ENCODE peak calls at places on chromosomes 6 and 20, in four cellular contexts. One of them, this sample, is unnamed.
A peak's percentile ranks its signal among the peaks of the same experiment; 100 is the strongest.

GRCh38 chr6:32087574-32088486 is 21.3 kb downstream of the TNXB start:
- DNase-seq in MCF 10A: peak; percentile 80
- DNase-seq in brain microvascular endothelial cell: peak; percentile 49
- DNase-seq in WTC11: peak; percentile 93
- DNase-seq in this sample: peak; percentile 90

GRCh38 chr6:135212935-135213334 is 31.8 kb downstream of the MYB start:
- DNase-seq in MCF 10A: peak; percentile 39
- DNase-seq in brain microvascular endothelial cell: peak; percentile 45
- DNase-seq in WTC11: no peak
- DNase-seq in this sample: peak; percentile 64

GRCh38 chr6:142915129-142915697 is 29.8 kb downstream of the HIVEP2 start:
- DNase-seq in MCF 10A: no peak
- DNase-seq in brain microvascular endothelial cell: no peak
- DNase-seq in WTC11: no peak
- DNase-seq in this sample: no peak

GRCh38 chr6:51855310-51856082 is 231.9 kb downstream of the PKHD1 start:
- DNase-seq in MCF 10A: peak; percentile 78
- DNase-seq in brain microvascular endothelial cell: peak; percentile 49
- DNase-seq in WTC11: peak; percentile 23
- DNase-seq in this sample: peak; percentile 1

GRCh38 chr6:85005494-85005893 is 241.1 kb upstream of the TBX18 start:
- DNase-seq in MCF 10A: no peak
- DNase-seq in brain microvascular endothelial cell: no peak
- DNase-seq in WTC11: no peak
- DNase-seq in this sample: no peak

GRCh38 chr6:15615837-15616236 is 47.0 kb downstream of the DTNBP1 start:
- DNase-seq in MCF 10A: no peak
- DNase-seq in brain microvascular endothelial cell: no peak
- DNase-seq in WTC11: no peak
- DNase-seq in this sample: peak; percentile 4

GRCh38 chr6:125507987-125508655 is 206.4 kb upstream of the HDDC2 start:
- DNase-seq in MCF 10A: peak; percentile 11
- DNase-seq in brain microvascular endothelial cell: peak; percentile 66
- DNase-seq in WTC11: no peak
- DNase-seq in this sample: no peak

GRCh38 chr6:111609827-111610526 is 4.3 kb upstream of the TRAF3IP2 start:
- DNase-seq in MCF 10A: no peak
- DNase-seq in brain microvascular endothelial cell: no peak
- DNase-seq in WTC11: no peak
- DNase-seq in this sample: no peak

GRCh38 chr6:81894286-81894685 is 141.8 kb upstream of the TENT5A start:
- DNase-seq in MCF 10A: no peak
- DNase-seq in brain microvascular endothelial cell: peak; percentile 36
- DNase-seq in WTC11: no peak
- DNase-seq in this sample: peak; percentile 71

DNA sequence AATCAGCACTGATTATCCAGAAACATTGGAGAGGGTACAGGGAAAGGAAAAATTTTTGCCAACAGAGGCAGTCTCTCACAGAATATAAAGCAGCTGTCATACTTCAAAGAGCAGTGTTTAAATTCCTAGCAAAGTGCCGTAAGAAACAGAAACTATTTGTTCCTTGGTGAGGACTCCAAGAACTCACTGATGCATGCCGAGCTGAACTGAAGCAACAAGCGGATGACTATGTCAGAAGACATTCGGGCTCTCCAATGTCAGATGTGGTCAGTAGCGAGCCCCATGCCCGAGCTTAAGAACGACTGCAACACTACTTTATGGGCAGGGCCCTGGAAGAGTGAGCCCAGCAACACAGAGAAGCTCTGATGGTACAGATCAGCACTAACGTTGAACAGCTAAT is 54.7 kb downstream of the OR2B6 start:
- DNase-seq in MCF 10A: no peak
- DNase-seq in brain microvascular endothelial cell: no peak
- DNase-seq in WTC11: no peak
- DNase-seq in this sample: no peak
- TF ChIP-seq CTCF in MCF 10A: no peak
- TF ChIP-seq CTCF in brain microvascular endothelial cell: no peak
- TF ChIP-seq CTCF in WTC11: no peak
- TF ChIP-seq CTCF in this sample: no peak

GRCh38 chr20:50577175-50578018 is 67.2 kb downstream of the PTPN1 start:
- DNase-seq in MCF 10A: no peak
- DNase-seq in brain microvascular endothelial cell: no peak
- DNase-seq in WTC11: no peak
- DNase-seq in this sample: no peak
- TF ChIP-seq CTCF in MCF 10A: no peak
- TF ChIP-seq CTCF in brain microvascular endothelial cell: no peak
- TF ChIP-seq CTCF in WTC11: no peak
- TF ChIP-seq CTCF in this sample: no peak

GRCh38 chr20:17709361-17710293 is 9.9 kb downstream of the BANF2 start:
- DNase-seq in MCF 10A: no peak
- DNase-seq in brain microvascular endothelial cell: no peak
- DNase-seq in WTC11: no peak
- DNase-seq in this sample: no peak
- TF ChIP-seq CTCF in MCF 10A: no peak
- TF ChIP-seq CTCF in brain microvascular endothelial cell: no peak
- TF ChIP-seq CTCF in WTC11: no peak
- TF ChIP-seq CTCF in this sample: no peak

GRCh38 chr6:9540534-9541126 is 874.2 kb downstream of the TFAP2A start:
- DNase-seq in MCF 10A: peak; percentile 76
- DNase-seq in brain microvascular endothelial cell: peak; percentile 47
- DNase-seq in WTC11: no peak
- DNase-seq in this sample: no peak
- TF ChIP-seq CTCF in MCF 10A: peak; percentile 59
- TF ChIP-seq CTCF in brain microvascular endothelial cell: peak; percentile 64
- TF ChIP-seq CTCF in WTC11: peak; percentile 37
- TF ChIP-seq CTCF in this sample: peak; percentile 69

GRCh38 chr6:71619836-71620235 is 266.5 kb upstream of the RIMS1 start:
- DNase-seq in MCF 10A: no peak
- DNase-seq in brain microvascular endothelial cell: no peak
- DNase-seq in WTC11: no peak
- DNase-seq in this sample: no peak

GRCh38 chr6:71621918-71622519 is 264.3 kb upstream of the RIMS1 start:
- DNase-seq in MCF 10A: peak; percentile 21
- DNase-seq in brain microvascular endothelial cell: no peak
- DNase-seq in WTC11: no peak
- DNase-seq in this sample: no peak
- TF ChIP-seq CTCF in MCF 10A: peak; percentile 45
- TF ChIP-seq CTCF in brain microvascular endothelial cell: peak; percentile 56
- TF ChIP-seq CTCF in WTC11: no peak
- TF ChIP-seq CTCF in this sample: peak; percentile 54

GRCh38 chr6:55886185-55886836 is 10.9 kb upstream of the BMP5 start:
- DNase-seq in MCF 10A: peak; percentile 34
- DNase-seq in brain microvascular endothelial cell: no peak
- DNase-seq in WTC11: no peak
- DNase-seq in this sample: peak; percentile 7
- TF ChIP-seq CTCF in MCF 10A: peak; percentile 50
- TF ChIP-seq CTCF in brain microvascular endothelial cell: no peak
- TF ChIP-seq CTCF in WTC11: no peak
- TF ChIP-seq CTCF in this sample: peak; percentile 18

GRCh38 chr6:149190228-149190831 is 127.2 kb upstream of the TAB2 start:
- DNase-seq in MCF 10A: peak; percentile 70
- DNase-seq in brain microvascular endothelial cell: peak; percentile 39
- DNase-seq in WTC11: peak; percentile 80
- DNase-seq in this sample: no peak
- TF ChIP-seq CTCF in MCF 10A: no peak
- TF ChIP-seq CTCF in brain microvascular endothelial cell: peak; percentile 39
- TF ChIP-seq CTCF in WTC11: peak; percentile 24
- TF ChIP-seq CTCF in this sample: no peak

GRCh38 chr6:33170176-33171095 is 21.8 kb downstream of the COL11A2 start:
- DNase-seq in MCF 10A: no peak
- DNase-seq in brain microvascular endothelial cell: no peak
- DNase-seq in WTC11: no peak
- DNase-seq in this sample: no peak

GRCh38 chr6:33171889-33172203 is 20.4 kb downstream of the COL11A2 start:
- DNase-seq in MCF 10A: no peak
- DNase-seq in brain microvascular endothelial cell: no peak
- DNase-seq in WTC11: no peak
- DNase-seq in this sample: no peak

GRCh38 chr6:33173228-33174180 is 18.8 kb downstream of the COL11A2 start:
- DNase-seq in MCF 10A: no peak
- DNase-seq in brain microvascular endothelial cell: no peak
- DNase-seq in WTC11: no peak
- DNase-seq in this sample: no peak

GRCh38 chr6:33171096-33171888 is 21.0 kb downstream of the COL11A2 start:
- DNase-seq in MCF 10A: no peak
- DNase-seq in brain microvascular endothelial cell: no peak
- DNase-seq in WTC11: no peak
- DNase-seq in this sample: no peak

DNA sequence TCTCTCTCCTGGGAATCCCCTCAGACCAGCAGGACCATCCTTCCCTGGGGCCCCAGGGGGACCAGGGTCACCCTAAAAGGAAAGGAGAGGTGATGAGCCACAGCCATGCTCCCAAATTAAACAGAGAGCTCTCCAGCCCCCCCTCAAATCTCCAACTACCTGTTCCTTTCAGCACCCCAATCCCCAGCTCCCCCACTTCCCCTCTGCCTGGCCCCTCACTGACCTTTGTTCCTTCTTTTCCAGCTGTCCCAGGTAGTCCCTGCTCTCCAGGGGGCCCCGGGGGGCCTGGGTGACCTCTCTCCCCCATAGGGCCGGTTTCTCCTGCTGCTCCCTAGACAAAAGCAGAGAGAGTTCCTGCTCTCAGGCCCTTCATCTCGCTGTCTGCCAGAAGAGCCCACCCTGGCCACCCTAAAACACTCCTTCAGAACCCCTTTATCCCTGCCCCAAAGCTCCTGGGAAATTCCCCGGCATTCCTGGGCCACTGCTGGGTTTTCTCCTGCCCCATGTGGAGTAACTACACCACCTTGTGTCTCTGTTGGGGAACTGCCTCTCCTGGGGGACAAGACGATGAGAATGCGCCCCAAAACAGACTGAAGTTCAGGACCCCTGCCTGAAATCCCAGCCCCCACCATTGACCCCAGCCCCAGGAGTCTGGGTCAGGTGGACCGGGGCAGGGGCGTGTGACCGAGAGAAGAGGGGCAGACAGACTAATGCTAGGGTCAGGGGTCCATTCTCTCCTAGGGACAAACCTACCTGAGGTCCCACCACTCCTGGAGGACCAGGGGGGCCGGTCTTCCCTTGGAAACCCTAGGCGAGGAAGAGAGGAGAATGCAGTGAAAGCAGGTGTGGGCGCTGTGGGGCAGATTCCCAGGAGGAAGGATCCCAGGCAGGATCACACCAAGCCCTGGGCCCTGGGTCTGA is 19.7 kb downstream of the COL11A2 start:
- DNase-seq in MCF 10A: peak; percentile 60
- DNase-seq in brain microvascular endothelial cell: peak; percentile 11
- DNase-seq in WTC11: peak; percentile 71
- DNase-seq in this sample: peak; percentile 70
- TF ChIP-seq CTCF in MCF 10A: peak; percentile 73
- TF ChIP-seq CTCF in brain microvascular endothelial cell: peak; percentile 78
- TF ChIP-seq CTCF in WTC11: peak; percentile 51
- TF ChIP-seq CTCF in this sample: peak; percentile 69

GRCh38 chr6:36657265-36657664 is 21.2 kb upstream of the CDKN1A start:
- DNase-seq in MCF 10A: no peak
- DNase-seq in brain microvascular endothelial cell: no peak
- DNase-seq in WTC11: no peak
- DNase-seq in this sample: no peak
- TF ChIP-seq CTCF in MCF 10A: no peak
- TF ChIP-seq CTCF in brain microvascular endothelial cell: no peak
- TF ChIP-seq CTCF in WTC11: no peak
- TF ChIP-seq CTCF in this sample: no peak

DNA sequence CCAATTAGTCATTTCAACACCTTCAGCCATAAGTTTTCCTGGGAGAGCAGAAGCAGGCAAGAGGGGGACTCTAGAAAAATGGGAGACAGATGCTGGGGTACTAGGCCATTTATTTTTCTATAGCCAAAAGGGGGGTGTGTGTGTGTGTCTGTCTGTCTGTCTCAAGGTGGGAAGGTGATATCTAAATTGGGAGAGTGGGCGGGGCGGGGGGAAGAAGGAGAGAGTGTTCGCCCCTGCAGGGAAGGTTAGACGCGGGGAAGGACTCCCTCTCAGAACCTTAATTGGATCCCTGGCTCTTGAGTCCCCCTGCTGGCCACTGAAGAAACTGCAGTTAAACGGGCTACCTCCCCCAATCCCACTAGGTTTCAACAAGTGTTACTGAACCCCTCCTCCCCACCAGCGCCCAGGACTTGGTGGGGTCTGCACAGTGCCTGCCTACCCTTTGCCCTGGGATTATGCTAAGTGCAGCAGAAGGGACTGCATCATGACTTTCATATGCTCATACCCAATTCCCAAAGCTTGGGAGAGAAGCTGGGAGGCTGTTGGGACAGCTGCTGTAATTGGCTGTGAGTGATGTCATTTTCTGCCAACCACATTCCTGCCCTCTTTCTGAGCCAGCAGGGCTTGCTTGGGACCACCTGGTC is 45.8 kb downstream of the FOXP4 start:
- DNase-seq in MCF 10A: peak; percentile 76
- DNase-seq in brain microvascular endothelial cell: peak; percentile 55
- DNase-seq in WTC11: peak; percentile 90
- DNase-seq in this sample: peak; percentile 80
- TF ChIP-seq CTCF in MCF 10A: peak; percentile 94
- TF ChIP-seq CTCF in brain microvascular endothelial cell: peak; percentile 91
- TF ChIP-seq CTCF in WTC11: peak; percentile 98
- TF ChIP-seq CTCF in this sample: peak; percentile 88

This sample was measured in foreskin fibroblast.